ENCODE peak calls at places on chromosomes 16 and 17, in nine cellular contexts. S, G, P, J, H, V, F, I and B are unnamed samples.

GRCh38 chr17:4833941-4834501 is 881 bp downstream of the MINK1 start:
- DNase-seq in I (peak), H (no peak), G (peak), F (no peak), V (no peak), J (no peak), P (peak), S (no peak), B (no peak)

GRCh38 chr17:36599546-36600250 is 1.7 kb upstream of the MRM1 start:
- DNase-seq in S (peak), F (no peak), V (no peak), G (no peak), H (no peak), I (no peak), P (no peak), J (no peak), B (no peak)

GRCh38 chr17:61574542-61575351 is 16.3 kb downstream of the NACA2 start:
- DNase-seq in V (no peak), P (peak), G (no peak), F (no peak), J (no peak), S (no peak), H (no peak), I (peak), B (peak)

GRCh38 chr17:78903101-78903779 is at the start of gene CEP295NL:
- DNase-seq in H (no peak), F (no peak), S (no peak), P (peak), J (no peak), G (no peak), V (no peak), I (no peak), B (no peak)

GRCh38 chr17:28381141-28381825 is 9.8 kb downstream of the SARM1 start:
- DNase-seq in S (no peak), G (no peak), H (no peak), P (no peak), V (peak), J (peak), I (no peak), F (no peak), B (no peak)

GRCh38 chr17:36778458-36778857 is 158.8 kb upstream of the LHX1 start:
- DNase-seq in V (no peak), S (no peak), P (no peak), F (no peak), G (no peak), H (no peak), J (no peak), I (no peak), B (no peak)

GRCh38 chr16:12215302-12216105 is 239.0 kb downstream of the SNX29 start:
- DNase-seq in F (no peak), J (no peak), P (no peak), H (no peak), S (no peak), I (no peak), G (no peak), V (no peak), B (no peak)

GRCh38 chr17:78935419-78936323 is 10.5 kb upstream of the TIMP2 start:
- DNase-seq in P (peak), J (peak), H (peak), I (peak), G (peak), V (peak), F (no peak), S (no peak), B (peak)

GRCh38 chr17:20944014-20944905 is 98.6 kb downstream of the USP22 start:
- DNase-seq in F (no peak), V (peak), J (peak), P (no peak), I (no peak), S (peak), G (no peak), H (no peak), B (peak)

GRCh38 chr17:28623696-28624095 is 9.7 kb upstream of the RSKR start:
- DNase-seq in G (no peak), S (no peak), I (no peak), H (peak), P (no peak), J (no peak), F (no peak), V (no peak), B (no peak)

GRCh38 chr17:11637796-11638195 is 39.5 kb downstream of the DNAH9 start:
- DNase-seq in I (no peak), S (no peak), H (no peak), P (no peak), G (no peak), J (no peak), F (no peak), V (no peak), B (no peak)

GRCh38 chr16:78607465-78607864 is 508.0 kb downstream of the WWOX start:
- DNase-seq in S (no peak), P (no peak), J (no peak), H (no peak), I (no peak), V (no peak), F (no peak), G (no peak), B (peak)

GRCh38 chr16:22123146-22123545 is 30.8 kb downstream of the VWA3A start:
- DNase-seq in P (no peak), H (no peak), F (no peak), I (no peak), J (no peak), V (no peak), G (no peak), S (no peak), B (no peak)

GRCh38 chr17:19003966-19004600 is 481 bp downstream of the FAM83G start:
- DNase-seq in F (no peak), G (peak), V (peak), S (no peak), H (no peak), P (peak), J (peak), I (no peak), B (peak)

GRCh38 chr17:58427807-58428206 is 10.5 kb upstream of the RNF43 start:
- DNase-seq in I (no peak), S (no peak), V (no peak), G (no peak), H (no peak), P (no peak), J (no peak), F (no peak), B (no peak)

GRCh38 chr16:57265850-57266530 is 18.5 kb downstream of the PLLP start:
- DNase-seq in V (peak), F (peak), P (no peak), J (peak), H (no peak), S (peak), I (no peak), G (peak), B (peak)

GRCh38 chr17:40364121-40364861 is at the start of gene GJD3:
- DNase-seq in H (no peak), F (no peak), I (no peak), V (no peak), G (no peak), P (no peak), S (no peak), J (no peak), B (no peak)

GRCh38 chr16:49498241-49499017 is 124.8 kb downstream of the C16orf78 start:
- DNase-seq in H (no peak), V (no peak), P (no peak), G (no peak), F (no peak), I (no peak), S (peak), J (peak), B (no peak)

GRCh38 chr17:49873466-49873865 is 25.6 kb upstream of the TAC4 start:
- DNase-seq in H (no peak), J (no peak), I (no peak), G (no peak), F (no peak), S (no peak), V (no peak), P (no peak), B (no peak)

GRCh38 chr16:28166394-28167208 is 45.2 kb downstream of the XPO6 start:
- DNase-seq in P (peak), F (no peak), H (peak), I (no peak), J (no peak), S (no peak), G (no peak), V (no peak), B (peak)

GRCh38 chr17:22507823-22508222 is 815.5 kb downstream of the KCNJ18 start:
- DNase-seq in V (no peak), J (no peak), S (no peak), G (no peak), P (no peak), I (no peak), H (no peak), F (no peak), B (no peak)

GRCh38 chr17:29827179-29827578 is 102.8 kb downstream of the SSH2 start:
- DNase-seq in P (no peak), S (no peak), I (no peak), F (no peak), G (no peak), J (no peak), H (no peak), V (no peak), B (no peak)

GRCh38 chr17:29828676-29829291 is 101.2 kb downstream of the SSH2 start:
- DNase-seq in S (no peak), P (no peak), H (no peak), J (no peak), I (no peak), V (no peak), G (no peak), F (no peak), B (no peak)

GRCh38 chr17:29826045-29826692 is 103.9 kb downstream of the SSH2 start:
- DNase-seq in I (no peak), S (no peak), V (no peak), F (no peak), H (no peak), P (no peak), G (no peak), J (no peak), B (no peak)

GRCh38 chr17:29825604-29826003 is 104.4 kb downstream of the SSH2 start:
- DNase-seq in I (no peak), P (no peak), S (no peak), V (no peak), G (no peak), H (no peak), J (no peak), F (no peak), B (no peak)
- H3K27ac ChIP-seq in I (no peak), P (no peak), S (no peak), V (peak), G (no peak), H (no peak), J (peak), F (no peak), B (no peak)

DNA sequence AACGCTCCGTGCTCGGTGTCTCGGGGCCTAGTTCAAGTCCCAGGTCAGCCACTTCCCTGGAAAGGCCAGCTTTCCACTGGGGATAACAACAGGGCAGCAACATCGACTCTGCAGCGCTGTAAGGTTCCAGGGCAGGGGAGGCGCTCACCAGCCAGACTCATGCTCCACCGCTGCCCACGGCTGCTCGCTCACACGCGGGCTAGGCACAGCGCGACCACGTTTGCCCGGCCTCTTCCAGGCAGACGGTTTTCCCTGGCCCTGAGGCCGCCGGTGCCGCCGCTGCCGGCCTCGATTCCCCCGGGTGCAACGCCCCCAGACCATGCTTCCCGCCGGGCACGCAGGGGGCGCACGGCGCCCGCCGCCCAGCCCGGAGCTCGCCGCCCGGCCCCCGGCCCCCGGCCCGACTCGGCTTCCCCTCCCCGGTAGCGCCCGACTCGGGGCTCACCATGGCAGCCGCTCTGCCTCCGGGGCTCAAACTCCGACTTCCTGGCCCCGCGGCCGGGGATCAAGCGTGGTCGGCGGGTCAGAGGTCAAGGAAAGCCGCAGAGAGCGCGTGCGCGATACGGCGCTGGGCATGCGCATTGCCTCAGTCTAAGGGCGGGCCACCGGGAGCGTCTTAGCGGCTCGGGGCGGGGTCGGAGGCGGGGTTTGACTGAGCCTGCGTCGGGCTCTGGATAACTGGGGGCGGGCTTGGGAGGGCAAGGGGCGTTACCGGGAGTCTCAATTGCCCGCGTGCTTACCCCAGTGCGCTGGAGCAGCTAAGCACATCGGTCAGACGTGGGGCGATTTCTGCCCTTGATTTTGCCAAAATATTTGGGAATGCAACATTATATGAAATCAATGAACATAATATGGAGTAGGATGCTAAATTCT is at the start of gene PAM16:
- DNase-seq in I (peak), F (peak), G (peak), J (peak), V (peak), H (peak), P (peak), S (peak), B (peak)
- TF ChIP-seq CTCF in I (no peak), F (peak), G (peak), J (no peak), V (no peak), H (no peak), P (no peak), S (no peak), B (peak)

DNA sequence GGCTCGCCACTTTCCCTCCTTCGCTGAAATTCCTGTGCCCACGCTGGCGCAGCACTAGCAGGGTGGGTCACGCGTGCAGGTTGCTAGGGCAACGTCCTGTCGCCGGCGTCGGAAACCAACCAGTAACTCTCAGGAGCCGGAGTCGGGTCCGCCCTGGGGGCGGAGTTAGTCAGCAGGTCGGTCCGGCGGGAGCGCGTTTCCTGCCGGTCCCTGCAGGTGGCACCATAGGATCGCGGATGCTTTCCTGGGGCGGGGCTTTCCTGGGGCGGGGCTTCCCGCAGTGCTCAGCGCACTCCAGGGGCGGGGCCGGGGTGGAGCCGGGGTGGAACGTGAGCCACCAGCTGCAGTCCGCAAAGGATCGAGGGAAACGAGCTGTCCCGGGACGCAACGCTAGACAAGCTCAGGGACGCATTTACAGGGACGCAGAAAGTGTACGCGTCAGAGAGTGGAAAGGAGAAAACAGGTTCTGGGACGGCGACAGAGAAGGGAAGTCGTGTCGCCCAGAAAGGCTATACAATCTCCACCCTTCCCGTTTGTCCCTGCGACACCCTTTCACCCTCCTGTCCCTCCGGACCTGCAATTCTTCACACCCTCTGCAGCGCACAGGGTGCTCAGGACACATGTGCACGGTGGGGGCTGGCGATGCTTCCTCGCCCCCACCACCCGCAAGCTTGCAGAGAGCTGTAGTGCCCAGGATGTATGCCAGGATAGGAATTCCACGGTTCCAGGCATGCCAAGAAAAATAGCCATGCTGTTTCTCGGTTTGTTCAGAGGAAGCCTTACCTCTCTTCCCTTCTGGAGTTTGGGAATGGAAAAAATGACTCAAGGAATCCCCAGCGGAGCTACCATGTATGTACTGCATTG is 12.3 kb downstream of the COPZ2 start:
- DNase-seq in I (peak), V (peak), H (peak), P (peak), G (peak), F (peak), J (peak), S (peak), B (peak)
- H3K27ac ChIP-seq in I (no peak), V (peak), H (peak), P (peak), G (no peak), F (peak), J (peak), S (peak), B (peak)

GRCh38 chr16:84960942-84961341 is 50.4 kb downstream of the ZDHHC7 start:
- DNase-seq in J (no peak), H (no peak), V (peak), P (no peak), S (no peak), F (no peak), G (no peak), I (no peak), B (no peak)

GRCh38 chr16:84957792-84958191 is 53.5 kb downstream of the ZDHHC7 start:
- DNase-seq in J (no peak), G (no peak), F (no peak), P (no peak), I (no peak), V (peak), H (no peak), S (no peak), B (no peak)

GRCh38 chr16:84959784-84960417 is 51.4 kb downstream of the ZDHHC7 start:
- DNase-seq in P (no peak), G (no peak), S (no peak), V (peak), H (no peak), F (no peak), J (peak), I (no peak), B (no peak)

GRCh38 chr16:84957192-84957591 is 54.1 kb downstream of the ZDHHC7 start:
- DNase-seq in S (no peak), J (no peak), H (no peak), G (no peak), P (no peak), F (no peak), I (no peak), V (peak), B (no peak)

DNA sequence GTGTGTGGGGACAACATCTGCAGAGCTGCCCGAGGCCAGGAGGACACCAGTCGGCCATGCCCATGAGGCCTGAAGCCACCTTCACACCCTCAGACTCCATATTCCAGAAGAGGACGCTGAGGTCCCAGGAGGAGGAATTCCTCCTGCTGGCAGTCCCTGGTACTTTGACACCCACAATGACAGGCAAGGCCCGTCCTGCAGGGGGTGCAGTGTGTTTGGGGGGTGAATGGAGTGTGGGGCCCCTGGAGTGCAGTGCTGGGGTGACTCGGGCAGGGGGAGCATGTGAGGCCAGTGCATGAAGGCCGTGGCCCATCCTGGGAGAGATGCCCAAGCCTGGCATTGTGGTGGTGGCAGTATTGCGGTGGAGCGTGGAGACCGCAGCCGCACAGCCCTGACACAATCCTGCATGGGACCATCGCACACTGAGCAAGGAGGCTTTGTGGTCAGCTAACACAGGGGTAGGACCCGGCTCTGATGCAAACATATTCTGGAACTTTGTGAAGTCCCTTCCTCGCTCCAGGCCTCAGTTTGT is 52.2 kb downstream of the ZDHHC7 start:
- DNase-seq in P (no peak), S (no peak), V (peak), F (no peak), J (no peak), I (no peak), H (no peak), G (no peak), B (no peak)
- TF ChIP-seq CTCF in P (peak), S (no peak), V (no peak), F (peak), J (no peak), I (peak), H (no peak), G (no peak), B (no peak)